ENCODE peak calls at places on chromosomes 5 and 9, in nine cellular contexts. One of them, this sample, is unnamed.

GRCh38 chr5:168093200-168093930 is 198.1 kb upstream of the WWC1 start:
- DNase-seq in HFF-Myc: no peak
- DNase-seq in ascending aorta: no peak
- DNase-seq in psoas muscle: no peak
- DNase-seq in tibial artery: no peak
- DNase-seq in dorsolateral prefrontal cortex: no peak
- DNase-seq in colonic mucosa: no peak
- DNase-seq in MM.1S: no peak
- DNase-seq in fibroblast of pulmonary artery: no peak
- DNase-seq in this sample: no peak

GRCh38 chr5:156354571-156354970 is 27.6 kb downstream of the SGCD start:
- DNase-seq in HFF-Myc: no peak
- DNase-seq in ascending aorta: no peak
- DNase-seq in psoas muscle: no peak
- DNase-seq in tibial artery: no peak
- DNase-seq in dorsolateral prefrontal cortex: no peak
- DNase-seq in colonic mucosa: no peak
- DNase-seq in MM.1S: no peak
- DNase-seq in fibroblast of pulmonary artery: no peak
- DNase-seq in this sample: no peak

GRCh38 chr9:95494022-95494415 is 22.8 kb downstream of the PTCH1 start:
- DNase-seq in HFF-Myc: no peak
- DNase-seq in ascending aorta: no peak
- DNase-seq in psoas muscle: no peak
- DNase-seq in tibial artery: no peak
- DNase-seq in dorsolateral prefrontal cortex: peak
- DNase-seq in colonic mucosa: no peak
- DNase-seq in MM.1S: peak
- DNase-seq in fibroblast of pulmonary artery: no peak
- DNase-seq in this sample: no peak

GRCh38 chr5:122142480-122142879 is 13.1 kb downstream of the ZNF474 start:
- DNase-seq in HFF-Myc: no peak
- DNase-seq in ascending aorta: no peak
- DNase-seq in psoas muscle: no peak
- DNase-seq in tibial artery: no peak
- DNase-seq in dorsolateral prefrontal cortex: no peak
- DNase-seq in colonic mucosa: no peak
- DNase-seq in MM.1S: no peak
- DNase-seq in fibroblast of pulmonary artery: peak
- DNase-seq in this sample: peak

GRCh38 chr9:134066923-134067851 is 639 bp downstream of the BRD3 start:
- DNase-seq in HFF-Myc: no peak
- DNase-seq in ascending aorta: no peak
- DNase-seq in psoas muscle: peak
- DNase-seq in tibial artery: no peak
- DNase-seq in dorsolateral prefrontal cortex: no peak
- DNase-seq in colonic mucosa: no peak
- DNase-seq in MM.1S: peak
- DNase-seq in fibroblast of pulmonary artery: peak
- DNase-seq in this sample: no peak

GRCh38 chr5:125237026-125237425 is 490.6 kb upstream of the ZNF608 start:
- DNase-seq in HFF-Myc: no peak
- DNase-seq in ascending aorta: no peak
- DNase-seq in psoas muscle: no peak
- DNase-seq in tibial artery: no peak
- DNase-seq in dorsolateral prefrontal cortex: no peak
- DNase-seq in colonic mucosa: no peak
- DNase-seq in MM.1S: no peak
- DNase-seq in fibroblast of pulmonary artery: no peak
- DNase-seq in this sample: no peak

GRCh38 chr5:114362977-114363721 is 1.3 kb downstream of the KCNN2 start:
- DNase-seq in HFF-Myc: no peak
- DNase-seq in ascending aorta: no peak
- DNase-seq in psoas muscle: peak
- DNase-seq in tibial artery: no peak
- DNase-seq in dorsolateral prefrontal cortex: peak
- DNase-seq in colonic mucosa: no peak
- DNase-seq in MM.1S: no peak
- DNase-seq in fibroblast of pulmonary artery: no peak
- DNase-seq in this sample: no peak

GRCh38 chr5:58505502-58505901 is 14.3 kb downstream of the GAPT start:
- DNase-seq in HFF-Myc: no peak
- DNase-seq in ascending aorta: no peak
- DNase-seq in psoas muscle: no peak
- DNase-seq in tibial artery: no peak
- DNase-seq in dorsolateral prefrontal cortex: no peak
- DNase-seq in colonic mucosa: no peak
- DNase-seq in MM.1S: no peak
- DNase-seq in fibroblast of pulmonary artery: no peak
- DNase-seq in this sample: no peak

GRCh38 chr5:171205375-171205774 is 103.7 kb upstream of the TLX3 start:
- DNase-seq in HFF-Myc: no peak
- DNase-seq in ascending aorta: no peak
- DNase-seq in psoas muscle: no peak
- DNase-seq in tibial artery: no peak
- DNase-seq in dorsolateral prefrontal cortex: no peak
- DNase-seq in colonic mucosa: no peak
- DNase-seq in MM.1S: no peak
- DNase-seq in fibroblast of pulmonary artery: no peak
- DNase-seq in this sample: no peak

GRCh38 chr9:126106404-126106803 is 220.2 kb upstream of the MVB12B start:
- DNase-seq in HFF-Myc: no peak
- DNase-seq in ascending aorta: no peak
- DNase-seq in psoas muscle: no peak
- DNase-seq in tibial artery: no peak
- DNase-seq in dorsolateral prefrontal cortex: no peak
- DNase-seq in colonic mucosa: no peak
- DNase-seq in MM.1S: no peak
- DNase-seq in fibroblast of pulmonary artery: no peak
- DNase-seq in this sample: no peak

DNA sequence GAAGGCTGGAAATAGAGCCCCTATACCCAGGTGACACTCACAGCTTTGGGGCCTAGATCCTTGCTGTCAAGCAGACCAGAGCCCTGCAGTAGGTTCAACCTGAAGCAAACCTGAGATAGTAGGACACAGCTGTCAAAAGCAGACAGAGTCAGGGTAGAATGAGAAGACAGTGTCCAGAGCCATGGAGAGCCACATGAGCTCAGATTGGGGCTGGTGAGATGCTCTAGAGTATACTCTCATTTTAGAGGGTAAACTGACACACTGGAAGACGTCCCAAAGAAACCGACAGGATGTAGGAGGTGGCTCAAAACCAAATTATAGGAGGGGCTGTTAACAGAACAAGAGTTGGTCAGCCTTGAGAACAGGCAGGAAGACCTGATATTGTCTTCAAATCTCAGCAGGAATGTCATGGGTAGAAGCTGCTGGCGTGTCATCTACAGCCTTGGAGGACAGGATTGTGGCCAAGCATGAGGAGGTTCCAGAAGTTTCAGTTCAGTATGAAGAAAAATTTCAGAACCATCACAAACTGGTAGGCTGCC is 11.5 kb downstream of the CCDC69 start:
- DNase-seq in HFF-Myc: no peak
- DNase-seq in ascending aorta: no peak
- DNase-seq in psoas muscle: no peak
- DNase-seq in tibial artery: no peak
- DNase-seq in dorsolateral prefrontal cortex: no peak
- DNase-seq in colonic mucosa: no peak
- DNase-seq in MM.1S: no peak
- DNase-seq in fibroblast of pulmonary artery: no peak
- DNase-seq in this sample: no peak
- H3K4me3 ChIP-seq in HFF-Myc: no peak
- H3K4me3 ChIP-seq in ascending aorta: no peak
- H3K4me3 ChIP-seq in psoas muscle: no peak
- H3K4me3 ChIP-seq in tibial artery: no peak
- H3K4me3 ChIP-seq in dorsolateral prefrontal cortex: no peak
- H3K4me3 ChIP-seq in colonic mucosa: no peak
- H3K4me3 ChIP-seq in MM.1S: no peak
- H3K4me3 ChIP-seq in fibroblast of pulmonary artery: no peak
- H3K4me3 ChIP-seq in this sample: no peak

GRCh38 chr5:53481354-53481886 is 991 bp downstream of the FST start:
- DNase-seq in HFF-Myc: no peak
- DNase-seq in ascending aorta: no peak
- DNase-seq in psoas muscle: no peak
- DNase-seq in tibial artery: no peak
- DNase-seq in dorsolateral prefrontal cortex: no peak
- DNase-seq in colonic mucosa: no peak
- DNase-seq in MM.1S: no peak
- DNase-seq in fibroblast of pulmonary artery: peak
- DNase-seq in this sample: peak

GRCh38 chr5:53480474-53481353 is at the start of gene FST:
- DNase-seq in HFF-Myc: no peak
- DNase-seq in ascending aorta: no peak
- DNase-seq in psoas muscle: peak
- DNase-seq in tibial artery: peak
- DNase-seq in dorsolateral prefrontal cortex: no peak
- DNase-seq in colonic mucosa: peak
- DNase-seq in MM.1S: no peak
- DNase-seq in fibroblast of pulmonary artery: peak
- DNase-seq in this sample: peak

GRCh38 chr5:53482717-53483638 is 2.5 kb downstream of the FST start:
- DNase-seq in HFF-Myc: no peak
- DNase-seq in ascending aorta: no peak
- DNase-seq in psoas muscle: peak
- DNase-seq in tibial artery: peak
- DNase-seq in dorsolateral prefrontal cortex: no peak
- DNase-seq in colonic mucosa: peak
- DNase-seq in MM.1S: peak
- DNase-seq in fibroblast of pulmonary artery: peak
- DNase-seq in this sample: peak

GRCh38 chr5:53479656-53480473 is 564 bp upstream of the FST start:
- DNase-seq in HFF-Myc: no peak
- DNase-seq in ascending aorta: no peak
- DNase-seq in psoas muscle: peak
- DNase-seq in tibial artery: peak
- DNase-seq in dorsolateral prefrontal cortex: no peak
- DNase-seq in colonic mucosa: peak
- DNase-seq in MM.1S: peak
- DNase-seq in fibroblast of pulmonary artery: peak
- DNase-seq in this sample: peak

DNA sequence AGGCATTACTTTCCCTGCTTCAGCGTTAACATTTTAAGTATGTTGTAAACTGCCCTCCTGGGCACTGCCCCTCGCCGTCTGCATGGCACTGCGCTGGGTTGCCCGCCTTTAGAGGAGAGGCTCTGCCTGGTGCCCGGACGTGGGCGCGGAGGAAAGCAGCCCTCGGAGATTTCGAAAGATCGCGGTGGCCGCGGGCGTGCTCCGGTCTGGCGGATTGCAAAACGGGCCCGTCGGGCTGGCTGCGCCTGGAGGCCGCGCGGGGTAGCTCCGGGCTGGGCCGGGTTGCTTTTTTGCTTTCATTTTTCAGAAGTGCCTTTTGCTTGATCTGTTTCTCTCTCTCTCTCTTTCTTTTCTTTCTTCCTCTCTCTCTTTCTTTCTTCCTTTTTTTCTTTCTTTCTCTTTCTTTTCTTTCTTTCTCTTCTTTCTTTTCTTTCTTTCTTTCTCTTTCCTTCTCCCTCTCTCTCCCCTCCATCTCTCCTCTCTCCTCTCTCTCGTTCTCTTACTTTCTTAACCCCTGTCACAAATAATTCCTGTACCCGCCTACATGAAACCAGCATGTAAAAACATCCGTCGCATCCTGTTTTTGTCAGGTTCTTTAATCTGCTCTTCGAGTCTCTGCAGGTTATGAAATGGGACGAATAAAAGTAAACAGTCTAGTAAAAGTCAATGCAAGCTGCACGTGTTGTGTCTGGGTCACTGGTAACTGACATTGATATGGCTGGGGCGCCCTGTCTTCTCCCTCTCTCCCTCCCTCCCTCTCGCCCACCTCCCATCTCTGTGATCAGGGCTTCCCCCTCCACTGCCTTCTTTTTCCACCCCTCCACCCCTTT is 1.7 kb downstream of the FST start:
- DNase-seq in HFF-Myc: no peak
- DNase-seq in ascending aorta: peak
- DNase-seq in psoas muscle: peak
- DNase-seq in tibial artery: peak
- DNase-seq in dorsolateral prefrontal cortex: peak
- DNase-seq in colonic mucosa: peak
- DNase-seq in MM.1S: peak
- DNase-seq in fibroblast of pulmonary artery: peak
- DNase-seq in this sample: peak
- TF ChIP-seq CTCF in HFF-Myc: no peak
- TF ChIP-seq CTCF in ascending aorta: no peak
- TF ChIP-seq CTCF in psoas muscle: peak
- TF ChIP-seq CTCF in tibial artery: peak
- TF ChIP-seq CTCF in dorsolateral prefrontal cortex: no peak
- TF ChIP-seq CTCF in colonic mucosa: peak
- TF ChIP-seq CTCF in MM.1S: peak
- TF ChIP-seq CTCF in fibroblast of pulmonary artery: peak
- TF ChIP-seq CTCF in this sample: no peak

GRCh38 chr5:180072556-180072955 is 997 bp upstream of the RNF130 start:
- DNase-seq in HFF-Myc: no peak
- DNase-seq in ascending aorta: no peak
- DNase-seq in psoas muscle: peak
- DNase-seq in tibial artery: no peak
- DNase-seq in dorsolateral prefrontal cortex: no peak
- DNase-seq in colonic mucosa: no peak
- DNase-seq in MM.1S: no peak
- DNase-seq in fibroblast of pulmonary artery: no peak
- DNase-seq in this sample: no peak
- H3K4me3 ChIP-seq in HFF-Myc: no peak
- H3K4me3 ChIP-seq in ascending aorta: peak
- H3K4me3 ChIP-seq in psoas muscle: peak
- H3K4me3 ChIP-seq in tibial artery: peak
- H3K4me3 ChIP-seq in dorsolateral prefrontal cortex: peak
- H3K4me3 ChIP-seq in colonic mucosa: peak
- H3K4me3 ChIP-seq in MM.1S: no peak
- H3K4me3 ChIP-seq in fibroblast of pulmonary artery: no peak
- H3K4me3 ChIP-seq in this sample: no peak

GRCh38 chr9:98484218-98484617 is 224.5 kb downstream of the GABBR2 start:
- DNase-seq in HFF-Myc: no peak
- DNase-seq in ascending aorta: no peak
- DNase-seq in psoas muscle: no peak
- DNase-seq in tibial artery: no peak
- DNase-seq in dorsolateral prefrontal cortex: no peak
- DNase-seq in colonic mucosa: no peak
- DNase-seq in MM.1S: no peak
- DNase-seq in fibroblast of pulmonary artery: peak
- DNase-seq in this sample: peak

GRCh38 chr9:98491231-98491651 is 217.5 kb downstream of the GABBR2 start:
- DNase-seq in HFF-Myc: no peak
- DNase-seq in ascending aorta: no peak
- DNase-seq in psoas muscle: no peak
- DNase-seq in tibial artery: no peak
- DNase-seq in dorsolateral prefrontal cortex: no peak
- DNase-seq in colonic mucosa: no peak
- DNase-seq in MM.1S: peak
- DNase-seq in fibroblast of pulmonary artery: no peak
- DNase-seq in this sample: no peak

GRCh38 chr9:98491778-98492177 is 217.0 kb downstream of the GABBR2 start:
- DNase-seq in HFF-Myc: no peak
- DNase-seq in ascending aorta: no peak
- DNase-seq in psoas muscle: no peak
- DNase-seq in tibial artery: no peak
- DNase-seq in dorsolateral prefrontal cortex: no peak
- DNase-seq in colonic mucosa: no peak
- DNase-seq in MM.1S: no peak
- DNase-seq in fibroblast of pulmonary artery: peak
- DNase-seq in this sample: peak

GRCh38 chr9:98485706-98486105 is 223.0 kb downstream of the GABBR2 start:
- DNase-seq in HFF-Myc: no peak
- DNase-seq in ascending aorta: no peak
- DNase-seq in psoas muscle: no peak
- DNase-seq in tibial artery: no peak
- DNase-seq in dorsolateral prefrontal cortex: no peak
- DNase-seq in colonic mucosa: no peak
- DNase-seq in MM.1S: no peak
- DNase-seq in fibroblast of pulmonary artery: no peak
- DNase-seq in this sample: peak

GRCh38 chr9:98488578-98489312 is 220.0 kb downstream of the GABBR2 start:
- DNase-seq in HFF-Myc: peak
- DNase-seq in ascending aorta: no peak
- DNase-seq in psoas muscle: no peak
- DNase-seq in tibial artery: no peak
- DNase-seq in dorsolateral prefrontal cortex: no peak
- DNase-seq in colonic mucosa: no peak
- DNase-seq in MM.1S: no peak
- DNase-seq in fibroblast of pulmonary artery: peak
- DNase-seq in this sample: peak
- TF ChIP-seq CTCF in HFF-Myc: no peak
- TF ChIP-seq CTCF in ascending aorta: no peak
- TF ChIP-seq CTCF in psoas muscle: no peak
- TF ChIP-seq CTCF in tibial artery: no peak
- TF ChIP-seq CTCF in dorsolateral prefrontal cortex: no peak
- TF ChIP-seq CTCF in colonic mucosa: no peak
- TF ChIP-seq CTCF in MM.1S: no peak
- TF ChIP-seq CTCF in fibroblast of pulmonary artery: peak
- TF ChIP-seq CTCF in this sample: no peak

This sample was measured in astrocyte of the spinal cord.